ENCODE peak calls at places on chromosomes 3 and 15, in five cellular contexts. One of them, this sample, is unnamed. For H3K27me3, the result is how much of the 10 kb centered on the place peaks cover.

GRCh38 chr15:100988874-100989273 is 69.7 kb downstream of the LRRK1 start:
- DNase-seq in thyroid gland: no peak
- DNase-seq in transverse colon: no peak
- DNase-seq in K562: no peak
- DNase-seq in esophagus muscularis mucosa: no peak
- DNase-seq in this sample: no peak

GRCh38 chr3:42701371-42702065 is 1.1 kb downstream of the HHATL start:
- DNase-seq in thyroid gland: peak
- DNase-seq in transverse colon: peak
- DNase-seq in K562: peak
- DNase-seq in esophagus muscularis mucosa: no peak
- DNase-seq in this sample: peak

GRCh38 chr3:11136871-11137626 is 17.2 kb upstream of the HRH1 start:
- DNase-seq in thyroid gland: no peak
- DNase-seq in transverse colon: peak
- DNase-seq in K562: peak
- DNase-seq in esophagus muscularis mucosa: peak
- DNase-seq in this sample: peak

GRCh38 chr15:40043927-40044716 is 5.1 kb upstream of the SRP14 start:
- DNase-seq in thyroid gland: no peak
- DNase-seq in transverse colon: no peak
- DNase-seq in K562: no peak
- DNase-seq in esophagus muscularis mucosa: peak
- DNase-seq in this sample: no peak

GRCh38 chr3:150169279-150169970 is 198.7 kb upstream of the PFN2 start:
- DNase-seq in thyroid gland: no peak
- DNase-seq in transverse colon: no peak
- DNase-seq in K562: no peak
- DNase-seq in esophagus muscularis mucosa: no peak
- DNase-seq in this sample: no peak

GRCh38 chr3:115624898-115625297 is 1.6 kb downstream of the GAP43 start:
- DNase-seq in thyroid gland: no peak
- DNase-seq in transverse colon: no peak
- DNase-seq in K562: no peak
- DNase-seq in esophagus muscularis mucosa: no peak
- DNase-seq in this sample: no peak

GRCh38 chr3:89565098-89565497 is 457.7 kb downstream of the EPHA3 start:
- DNase-seq in thyroid gland: no peak
- DNase-seq in transverse colon: no peak
- DNase-seq in K562: no peak
- DNase-seq in esophagus muscularis mucosa: no peak
- DNase-seq in this sample: no peak

GRCh38 chr3:123883656-123884257 is 375 bp downstream of the MYLK start:
- DNase-seq in thyroid gland: no peak
- DNase-seq in transverse colon: peak
- DNase-seq in K562: no peak
- DNase-seq in esophagus muscularis mucosa: peak
- DNase-seq in this sample: no peak

GRCh38 chr3:112499328-112499727 is at the start of gene BTLA:
- DNase-seq in thyroid gland: no peak
- DNase-seq in transverse colon: no peak
- DNase-seq in K562: no peak
- DNase-seq in esophagus muscularis mucosa: no peak
- DNase-seq in this sample: no peak

DNA sequence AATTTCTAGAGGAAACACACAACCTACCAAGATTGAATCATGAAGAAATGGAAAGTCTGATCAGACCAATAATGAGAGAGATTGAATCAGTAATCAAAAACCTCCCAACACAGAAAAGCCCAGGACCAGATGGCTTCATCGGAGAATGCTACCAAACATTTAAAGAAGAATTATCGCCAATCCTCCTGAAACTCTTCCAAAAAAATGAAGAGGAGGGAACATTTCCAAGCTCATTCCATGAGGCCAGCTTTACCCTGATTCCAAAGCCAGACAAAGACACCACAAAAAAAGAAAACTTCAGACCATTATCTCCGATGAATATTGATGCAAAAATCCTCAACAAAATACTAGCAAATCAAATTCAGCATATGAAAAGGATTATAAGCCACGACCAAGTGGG is 94.1 kb downstream of the SENP2 start:
- DNase-seq in thyroid gland: no peak
- DNase-seq in transverse colon: no peak
- DNase-seq in K562: no peak
- DNase-seq in esophagus muscularis mucosa: no peak
- DNase-seq in this sample: no peak
- TF ChIP-seq POLR2A in thyroid gland: no peak
- TF ChIP-seq POLR2A in transverse colon: no peak
- TF ChIP-seq POLR2A in K562: no peak
- TF ChIP-seq POLR2A in esophagus muscularis mucosa: no peak
- TF ChIP-seq POLR2A in this sample: no peak

GRCh38 chr3:13049400-13049799 is 23.8 kb downstream of the IQSEC1 start:
- DNase-seq in thyroid gland: no peak
- DNase-seq in transverse colon: no peak
- DNase-seq in K562: no peak
- DNase-seq in esophagus muscularis mucosa: no peak
- DNase-seq in this sample: no peak
- H3K27me3 ChIP-seq in thyroid gland: under half
- H3K27me3 ChIP-seq in transverse colon: under half
- H3K27me3 ChIP-seq in K562: half or more
- H3K27me3 ChIP-seq in esophagus muscularis mucosa: under half
- H3K27me3 ChIP-seq in this sample: under half

GRCh38 chr3:186108106-186108940 is 566 bp downstream of the ETV5 start:
- DNase-seq in thyroid gland: peak
- DNase-seq in transverse colon: no peak
- DNase-seq in K562: peak
- DNase-seq in esophagus muscularis mucosa: no peak
- DNase-seq in this sample: no peak

GRCh38 chr3:186108941-186109865 is at the start of gene ETV5:
- DNase-seq in thyroid gland: peak
- DNase-seq in transverse colon: peak
- DNase-seq in K562: peak
- DNase-seq in esophagus muscularis mucosa: peak
- DNase-seq in this sample: peak

GRCh38 chr3:186105543-186105942 is 3.3 kb downstream of the ETV5 start:
- DNase-seq in thyroid gland: no peak
- DNase-seq in transverse colon: no peak
- DNase-seq in K562: no peak
- DNase-seq in esophagus muscularis mucosa: no peak
- DNase-seq in this sample: no peak

GRCh38 chr3:186109897-186110803 is 1.3 kb upstream of the ETV5 start:
- DNase-seq in thyroid gland: peak
- DNase-seq in transverse colon: no peak
- DNase-seq in K562: peak
- DNase-seq in esophagus muscularis mucosa: no peak
- DNase-seq in this sample: peak

GRCh38 chr3:186107148-186108105 is 1.5 kb downstream of the ETV5 start:
- DNase-seq in thyroid gland: peak
- DNase-seq in transverse colon: peak
- DNase-seq in K562: peak
- DNase-seq in esophagus muscularis mucosa: no peak
- DNase-seq in this sample: peak
- TF ChIP-seq POLR2A in thyroid gland: peak
- TF ChIP-seq POLR2A in transverse colon: no peak
- TF ChIP-seq POLR2A in K562: no peak
- TF ChIP-seq POLR2A in esophagus muscularis mucosa: no peak
- TF ChIP-seq POLR2A in this sample: peak

GRCh38 chr3:184524981-184525336 is 36.6 kb upstream of the EPHB3 start:
- DNase-seq in thyroid gland: no peak
- DNase-seq in transverse colon: no peak
- DNase-seq in K562: no peak
- DNase-seq in esophagus muscularis mucosa: no peak
- DNase-seq in this sample: no peak
- H3K27me3 ChIP-seq in thyroid gland: under half
- H3K27me3 ChIP-seq in transverse colon: half or more
- H3K27me3 ChIP-seq in K562: under half
- H3K27me3 ChIP-seq in esophagus muscularis mucosa: under half
- H3K27me3 ChIP-seq in this sample: under half

DNA sequence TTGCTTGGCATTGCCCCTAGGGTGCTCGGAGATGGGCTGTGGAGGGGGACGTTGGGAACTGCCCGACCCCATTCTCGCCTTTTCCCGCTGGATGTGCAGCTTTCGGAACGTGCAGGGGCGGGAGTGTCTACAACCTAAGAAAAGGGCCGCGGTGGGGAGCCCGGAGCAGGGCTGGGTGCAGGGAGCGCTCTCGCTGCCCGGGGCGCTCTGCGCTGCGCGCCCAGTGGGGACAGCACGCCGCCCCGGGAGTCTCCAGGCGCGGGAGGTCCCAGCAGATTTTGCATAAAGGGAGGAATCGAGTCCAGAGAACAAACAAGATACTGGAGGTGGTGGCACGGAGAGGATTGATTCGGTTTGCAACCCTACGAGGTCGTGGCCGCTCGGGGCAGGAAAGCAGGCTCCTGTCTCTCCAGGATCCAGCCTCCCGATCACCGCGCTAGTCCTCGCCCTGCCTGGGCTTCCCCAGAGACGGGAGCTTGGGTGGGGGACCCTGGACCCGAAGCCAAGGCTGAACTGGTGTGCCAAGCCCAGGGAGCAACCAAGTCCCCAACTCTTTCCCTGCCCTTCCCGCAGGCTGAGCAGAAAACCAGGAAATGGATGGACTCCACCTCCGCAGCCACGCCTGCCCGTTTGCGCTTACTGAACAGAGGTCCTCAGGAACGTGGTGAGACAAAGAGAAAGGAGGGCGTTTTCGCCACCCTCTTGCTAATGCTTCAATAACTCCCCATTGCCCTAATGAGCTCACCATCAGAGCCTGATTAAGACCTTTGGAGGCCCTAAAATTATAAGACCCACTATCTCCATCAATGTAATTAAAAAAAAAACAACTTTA is 59.7 kb downstream of the NOX5 start:
- DNase-seq in thyroid gland: peak
- DNase-seq in transverse colon: peak
- DNase-seq in K562: no peak
- DNase-seq in esophagus muscularis mucosa: no peak
- DNase-seq in this sample: peak
- TF ChIP-seq POLR2A in thyroid gland: no peak
- TF ChIP-seq POLR2A in transverse colon: peak
- TF ChIP-seq POLR2A in K562: no peak
- TF ChIP-seq POLR2A in esophagus muscularis mucosa: no peak
- TF ChIP-seq POLR2A in this sample: peak

DNA sequence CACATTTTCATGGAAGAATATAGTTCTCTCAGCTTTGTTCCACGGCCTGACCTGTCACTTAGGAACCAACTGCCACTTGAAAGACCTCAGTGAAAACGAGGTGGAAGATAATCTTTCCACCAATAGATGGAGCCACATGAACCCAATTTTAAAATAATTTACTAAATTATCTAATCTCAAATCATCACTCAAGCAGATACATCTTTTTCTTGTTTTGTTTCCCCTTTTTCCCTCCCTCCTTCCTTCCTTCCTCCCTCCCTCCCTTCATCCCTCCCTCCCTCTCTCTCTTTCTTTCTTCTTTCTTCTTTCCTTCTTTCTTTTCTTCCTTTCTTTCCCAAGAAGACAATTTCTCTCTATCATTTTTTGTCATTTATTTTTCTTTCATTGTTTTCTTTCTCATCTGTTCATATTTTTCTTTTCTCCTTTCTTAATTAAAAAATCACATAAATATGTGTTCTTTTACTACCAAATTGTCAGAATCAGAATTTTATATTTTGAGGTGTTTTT is 97.0 kb downstream of the CLDN1 start:
- DNase-seq in thyroid gland: peak
- DNase-seq in transverse colon: no peak
- DNase-seq in K562: no peak
- DNase-seq in esophagus muscularis mucosa: no peak
- DNase-seq in this sample: peak
- H3K27me3 ChIP-seq in thyroid gland: under half
- H3K27me3 ChIP-seq in transverse colon: under half
- H3K27me3 ChIP-seq in K562: under half
- H3K27me3 ChIP-seq in esophagus muscularis mucosa: under half
- H3K27me3 ChIP-seq in this sample: under half

This sample was measured in body of pancreas.